ENCODE peak calls at places on chromosomes 13 and 19, in four cellular contexts. O is left lung; L is Panc1; P is CD8-positive, alpha-beta T cell. H is an unnamed sample.

GRCh38 chr13:50198508-50198907 is 183.3 kb downstream of the KCNRG start:
- DNase-seq in O (no peak), L (no peak), P (no peak), H (no peak)

GRCh38 chr13:41107584-41108014 is 25.0 kb downstream of the KBTBD6 start:
- DNase-seq in O (no peak), L (no peak), P (no peak), H (no peak)

GRCh38 chr19:10412257-10412977 is 7.9 kb upstream of the PDE4A start:
- DNase-seq in O (no peak), L (no peak), P (no peak), H (peak)

GRCh38 chr13:66461021-66461420 is 769.1 kb downstream of the PCDH9 start:
- DNase-seq in O (no peak), L (no peak), P (no peak), H (no peak)

GRCh38 chr13:99614465-99614885 is 113.2 kb downstream of the TM9SF2 start:
- DNase-seq in O (no peak), L (no peak), P (no peak), H (no peak)

GRCh38 chr13:27905650-27906049 is 14.2 kb upstream of the PDX1 start:
- DNase-seq in O (no peak), L (no peak), P (no peak), H (no peak)

GRCh38 chr19:34224996-34225658 is 29.2 kb upstream of the GARRE1 start:
- DNase-seq in O (no peak), L (no peak), P (no peak), H (no peak)

GRCh38 chr13:19632915-19633339 is 532 bp upstream of the MPHOSPH8 start:
- DNase-seq in O (no peak), L (no peak), P (no peak), H (no peak)

GRCh38 chr19:28744943-28745342 is 468.0 kb downstream of the UQCRFS1 start:
- DNase-seq in O (no peak), L (no peak), P (no peak), H (no peak)

GRCh38 chr19:46287585-46287984 is 9.3 kb upstream of the HIF3A start:
- DNase-seq in O (no peak), L (no peak), P (no peak), H (no peak)

GRCh38 chr13:64441740-64442139 is 2788.4 kb downstream of the PCDH9 start:
- DNase-seq in O (no peak), L (no peak), P (no peak), H (no peak)

GRCh38 chr19:22882797-22883196 is 50.7 kb downstream of the ZNF723 start:
- DNase-seq in O (no peak), L (no peak), P (no peak), H (no peak)

GRCh38 chr13:36359301-36359950 is 13.2 kb upstream of the SPART start:
- DNase-seq in O (no peak), L (no peak), P (no peak), H (no peak)

GRCh38 chr13:36362251-36362650 is 16.1 kb upstream of the SPART start:
- DNase-seq in O (no peak), L (no peak), P (no peak), H (no peak)

GRCh38 chr13:36362914-36363313 is 16.7 kb upstream of the SPART start:
- DNase-seq in O (no peak), L (no peak), P (no peak), H (no peak)

GRCh38 chr13:36358352-36358751 is 12.2 kb upstream of the SPART start:
- DNase-seq in O (no peak), L (no peak), P (no peak), H (no peak)

GRCh38 chr13:36360863-36361262 is 14.7 kb upstream of the SPART start:
- DNase-seq in O (no peak), L (no peak), P (no peak), H (no peak)
- H3K4me3 ChIP-seq in O (no peak), L (no peak), P (no peak), H (no peak)

GRCh38 chr19:17718467-17718987 is 753 bp upstream of the MAP1S start:
- DNase-seq in O (no peak), L (no peak), P (no peak), H (no peak)
- H3K4me3 ChIP-seq in O (peak), L (peak), P (peak), H (no peak)

GRCh38 chr19:9306443-9306842 is 3.2 kb downstream of the ZNF699 start:
- DNase-seq in O (no peak), L (no peak), P (no peak), H (no peak)

GRCh38 chr19:9309139-9309973 is at the start of gene ZNF699:
- DNase-seq in O (peak), L (no peak), P (peak), H (peak)

GRCh38 chr19:9309974-9310446 is 372 bp upstream of the ZNF699 start:
- DNase-seq in O (peak), L (peak), P (no peak), H (no peak)

GRCh38 chr19:9313756-9314155 is 4.1 kb upstream of the ZNF699 start:
- DNase-seq in O (no peak), L (no peak), P (no peak), H (no peak)

GRCh38 chr19:9308091-9308490 is 1.5 kb downstream of the ZNF699 start:
- DNase-seq in O (no peak), L (no peak), P (no peak), H (no peak)
- H3K4me3 ChIP-seq in O (peak), L (peak), P (peak), H (no peak)

DNA sequence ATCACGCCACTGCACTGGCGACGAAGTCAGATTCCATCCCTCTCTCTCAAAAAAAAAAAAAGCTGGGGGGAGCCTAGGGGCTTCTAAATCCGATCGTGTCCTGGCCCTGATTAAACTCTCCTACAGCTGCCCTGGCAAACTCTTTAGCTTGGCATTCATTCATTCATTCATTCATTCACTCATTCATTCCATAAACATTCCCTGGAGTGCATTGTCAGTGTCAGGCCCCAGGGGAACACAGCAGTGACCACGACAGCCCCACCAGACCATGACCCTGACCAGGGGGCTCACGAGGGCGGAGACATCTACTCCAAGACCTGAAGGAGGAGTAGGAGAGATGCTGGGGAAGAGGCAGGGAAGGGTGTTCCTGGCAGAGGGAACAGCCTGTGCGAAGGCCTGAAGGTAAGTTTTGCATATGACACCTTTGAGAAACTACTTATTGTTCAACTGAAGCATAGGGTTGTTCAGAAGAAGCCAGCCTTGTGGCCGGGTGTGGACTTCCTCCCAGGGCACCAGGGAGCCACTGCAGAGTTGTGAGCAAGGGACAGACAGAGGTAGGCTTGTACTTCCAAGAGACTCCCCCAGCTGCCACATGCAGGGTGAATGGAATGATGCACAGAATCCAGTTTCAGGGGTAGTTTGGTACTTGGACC is 24.5 kb downstream of the CEACAM16 start:
- DNase-seq in O (no peak), L (no peak), P (no peak), H (no peak)
- H3K4me3 ChIP-seq in O (no peak), L (no peak), P (no peak), H (no peak)

GRCh38 chr19:38734426-38735256 is 9.6 kb downstream of the CAPN12 start:
- DNase-seq in O (no peak), L (peak), P (no peak), H (peak)
- H3K4me3 ChIP-seq in O (no peak), L (peak), P (peak), H (peak)

GRCh38 chr19:2456301-2456570 is 523 bp downstream of the LMNB2 start:
- DNase-seq in O (no peak), L (no peak), P (no peak), H (no peak)

GRCh38 chr19:2454199-2454961 is 2.4 kb downstream of the LMNB2 start:
- DNase-seq in O (no peak), L (no peak), P (no peak), H (no peak)

GRCh38 chr19:2455481-2456300 is 1.1 kb downstream of the LMNB2 start:
- DNase-seq in O (peak), L (no peak), P (peak), H (peak)

GRCh38 chr19:2453431-2454025 is 3.2 kb downstream of the LMNB2 start:
- DNase-seq in O (no peak), L (no peak), P (no peak), H (no peak)

GRCh38 chr19:2454962-2455409 is 1.8 kb downstream of the LMNB2 start:
- DNase-seq in O (no peak), L (no peak), P (no peak), H (no peak)
- H3K4me3 ChIP-seq in O (peak), L (peak), P (no peak), H (peak)

GRCh38 chr13:31627097-31627496 is 112.2 kb upstream of the RXFP2 start:
- DNase-seq in O (no peak), L (no peak), P (no peak), H (no peak)

GRCh38 chr13:31631071-31631470 is 108.3 kb upstream of the RXFP2 start:
- DNase-seq in O (no peak), L (no peak), P (no peak), H (no peak)

GRCh38 chr13:31629085-31629785 is 110.1 kb upstream of the RXFP2 start:
- DNase-seq in O (no peak), L (no peak), P (no peak), H (no peak)

DNA sequence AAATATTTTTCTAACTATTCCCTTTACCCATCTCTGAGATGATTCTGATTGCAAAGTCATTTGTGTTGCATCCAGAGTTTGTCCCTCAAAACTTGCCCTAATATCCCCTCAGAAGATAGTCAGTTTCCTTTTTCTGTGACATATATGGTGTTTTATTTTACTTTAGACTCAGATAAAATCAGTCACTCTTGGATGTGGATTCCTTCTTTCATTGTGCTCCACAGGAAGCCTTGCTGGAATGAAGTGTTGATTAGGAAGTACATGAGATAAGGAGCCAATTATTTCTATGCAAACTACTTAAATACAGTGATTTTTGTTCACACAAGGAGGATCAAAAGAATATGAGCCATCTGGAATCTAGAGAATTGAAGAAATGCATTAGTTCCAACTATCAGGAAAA is 107.6 kb upstream of the RXFP2 start:
- DNase-seq in O (no peak), L (no peak), P (no peak), H (no peak)
- H3K4me3 ChIP-seq in O (no peak), L (no peak), P (no peak), H (no peak)

GRCh38 chr19:18919895-18920204 is 335 bp downstream of the DDX49 start:
- DNase-seq in O (no peak), L (no peak), P (no peak), H (no peak)
- H3K4me3 ChIP-seq in O (peak), L (peak), P (peak), H (peak)

GRCh38 chr13:30865131-30866009 is 40.7 kb upstream of the MEDAG start:
- DNase-seq in O (no peak), L (no peak), P (peak), H (peak)
- H3K4me3 ChIP-seq in O (no peak), L (no peak), P (no peak), H (no peak)

DNA sequence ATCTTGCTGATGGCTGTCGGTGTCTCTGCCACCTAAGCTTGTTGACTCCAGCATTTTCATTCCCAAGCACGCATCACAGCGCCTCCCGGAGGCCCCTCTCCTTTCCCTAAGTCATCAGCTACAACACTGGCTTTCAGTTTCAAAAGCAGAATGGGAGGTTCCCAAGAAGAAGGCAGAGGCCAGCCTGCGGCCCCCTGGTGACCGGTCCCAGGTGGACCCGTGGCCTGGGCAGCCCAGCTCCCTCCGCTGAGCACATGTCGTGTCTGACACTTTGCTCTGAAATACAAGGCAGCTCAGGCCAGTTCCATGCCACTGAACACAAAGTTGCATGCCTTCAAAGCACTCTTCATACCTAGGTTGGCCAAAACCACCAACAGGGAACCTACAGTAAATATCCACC is 8.5 kb downstream of the MLLT1 start:
- DNase-seq in O (no peak), L (no peak), P (no peak), H (no peak)
- H3K4me3 ChIP-seq in O (no peak), L (no peak), P (no peak), H (no peak)

H was measured in GM06990.